ENCODE peak calls at places on chromosomes 13 and 19, in four cellular contexts. One of them, this sample, is unnamed.

GRCh38 chr19:54035215-54036178 is 28.2 kb downstream of the VSTM1 start:
- DNase-seq in K562: peak
- DNase-seq in HepG2: no peak
- DNase-seq in GM12878: no peak
- DNase-seq in this sample: no peak

GRCh38 chr13:48234652-48235099 is 1.7 kb downstream of the ITM2B start:
- DNase-seq in K562: no peak
- DNase-seq in HepG2: no peak
- DNase-seq in GM12878: no peak
- DNase-seq in this sample: no peak

GRCh38 chr19:43847246-43847645 is 20.1 kb downstream of the ZNF283 start:
- DNase-seq in K562: no peak
- DNase-seq in HepG2: no peak
- DNase-seq in GM12878: no peak
- DNase-seq in this sample: no peak

GRCh38 chr13:71851541-71851940 is 15.5 kb downstream of the DACH1 start:
- DNase-seq in K562: no peak
- DNase-seq in HepG2: no peak
- DNase-seq in GM12878: no peak
- DNase-seq in this sample: no peak

GRCh38 chr13:40059540-40060232 is 404.2 kb downstream of the COG6 start:
- DNase-seq in K562: no peak
- DNase-seq in HepG2: no peak
- DNase-seq in GM12878: peak
- DNase-seq in this sample: no peak

GRCh38 chr19:41398603-41399002 is 985 bp downstream of the BCKDHA start:
- DNase-seq in K562: no peak
- DNase-seq in HepG2: no peak
- DNase-seq in GM12878: no peak
- DNase-seq in this sample: no peak

GRCh38 chr19:3672575-3672948 is 27.7 kb downstream of the PIP5K1C start:
- DNase-seq in K562: no peak
- DNase-seq in HepG2: no peak
- DNase-seq in GM12878: no peak
- DNase-seq in this sample: no peak

GRCh38 chr19:2494447-2495129 is 18.7 kb downstream of the GADD45B start:
- DNase-seq in K562: peak
- DNase-seq in HepG2: no peak
- DNase-seq in GM12878: no peak
- DNase-seq in this sample: no peak

GRCh38 chr19:51547397-51548212 is 16.1 kb upstream of the SIGLEC6 start:
- DNase-seq in K562: peak
- DNase-seq in HepG2: no peak
- DNase-seq in GM12878: no peak
- DNase-seq in this sample: no peak

GRCh38 chr19:4052114-4052992 is 14.3 kb downstream of the ZBTB7A start:
- DNase-seq in K562: no peak
- DNase-seq in HepG2: peak
- DNase-seq in GM12878: no peak
- DNase-seq in this sample: no peak

GRCh38 chr13:29362849-29363604 is 232.5 kb downstream of the SLC7A1 start:
- DNase-seq in K562: peak
- DNase-seq in HepG2: peak
- DNase-seq in GM12878: peak
- DNase-seq in this sample: peak

GRCh38 chr13:76523740-76524382 is 362.3 kb downstream of the KCTD12 start:
- DNase-seq in K562: no peak
- DNase-seq in HepG2: no peak
- DNase-seq in GM12878: no peak
- DNase-seq in this sample: no peak

GRCh38 chr19:53463263-53463662 is 4.3 kb upstream of the ZNF813 start:
- DNase-seq in K562: peak
- DNase-seq in HepG2: no peak
- DNase-seq in GM12878: no peak
- DNase-seq in this sample: peak

GRCh38 chr13:25171517-25172302 is at the start of gene AMER2:
- DNase-seq in K562: no peak
- DNase-seq in HepG2: no peak
- DNase-seq in GM12878: no peak
- DNase-seq in this sample: peak

GRCh38 chr13:27076411-27076810 is 95.2 kb downstream of the USP12 start:
- DNase-seq in K562: no peak
- DNase-seq in HepG2: no peak
- DNase-seq in GM12878: no peak
- DNase-seq in this sample: no peak

GRCh38 chr19:19540707-19541515 is 2.8 kb downstream of the CILP2 start:
- DNase-seq in K562: peak
- DNase-seq in HepG2: no peak
- DNase-seq in GM12878: no peak
- DNase-seq in this sample: peak

GRCh38 chr13:53045110-53045509 is 16.5 kb downstream of the OLFM4 start:
- DNase-seq in K562: no peak
- DNase-seq in HepG2: no peak
- DNase-seq in GM12878: no peak
- DNase-seq in this sample: no peak

GRCh38 chr13:75633285-75633684 is 2.8 kb upstream of the LMO7 start:
- DNase-seq in K562: no peak
- DNase-seq in HepG2: peak
- DNase-seq in GM12878: no peak
- DNase-seq in this sample: no peak

GRCh38 chr19:18904334-18905057 is 8.5 kb upstream of the CERS1 start:
- DNase-seq in K562: no peak
- DNase-seq in HepG2: no peak
- DNase-seq in GM12878: no peak
- DNase-seq in this sample: no peak

GRCh38 chr19:43789029-43789428 is 8.3 kb upstream of the KCNN4 start:
- DNase-seq in K562: no peak
- DNase-seq in HepG2: no peak
- DNase-seq in GM12878: no peak
- DNase-seq in this sample: peak

GRCh38 chr19:49423985-49424303 is 703 bp upstream of the PTH2 start:
- DNase-seq in K562: no peak
- DNase-seq in HepG2: no peak
- DNase-seq in GM12878: no peak
- DNase-seq in this sample: no peak

GRCh38 chr19:18610245-18610555 is 2.5 kb upstream of the TMEM59L start:
- DNase-seq in K562: no peak
- DNase-seq in HepG2: no peak
- DNase-seq in GM12878: no peak
- DNase-seq in this sample: no peak

GRCh38 chr19:16883518-16883917 is 5.3 kb upstream of the F2RL3 start:
- DNase-seq in K562: no peak
- DNase-seq in HepG2: no peak
- DNase-seq in GM12878: no peak
- DNase-seq in this sample: no peak

GRCh38 chr19:51101171-51101865 is 6.9 kb downstream of the CTU1 start:
- DNase-seq in K562: no peak
- DNase-seq in HepG2: no peak
- DNase-seq in GM12878: no peak
- DNase-seq in this sample: no peak

DNA sequence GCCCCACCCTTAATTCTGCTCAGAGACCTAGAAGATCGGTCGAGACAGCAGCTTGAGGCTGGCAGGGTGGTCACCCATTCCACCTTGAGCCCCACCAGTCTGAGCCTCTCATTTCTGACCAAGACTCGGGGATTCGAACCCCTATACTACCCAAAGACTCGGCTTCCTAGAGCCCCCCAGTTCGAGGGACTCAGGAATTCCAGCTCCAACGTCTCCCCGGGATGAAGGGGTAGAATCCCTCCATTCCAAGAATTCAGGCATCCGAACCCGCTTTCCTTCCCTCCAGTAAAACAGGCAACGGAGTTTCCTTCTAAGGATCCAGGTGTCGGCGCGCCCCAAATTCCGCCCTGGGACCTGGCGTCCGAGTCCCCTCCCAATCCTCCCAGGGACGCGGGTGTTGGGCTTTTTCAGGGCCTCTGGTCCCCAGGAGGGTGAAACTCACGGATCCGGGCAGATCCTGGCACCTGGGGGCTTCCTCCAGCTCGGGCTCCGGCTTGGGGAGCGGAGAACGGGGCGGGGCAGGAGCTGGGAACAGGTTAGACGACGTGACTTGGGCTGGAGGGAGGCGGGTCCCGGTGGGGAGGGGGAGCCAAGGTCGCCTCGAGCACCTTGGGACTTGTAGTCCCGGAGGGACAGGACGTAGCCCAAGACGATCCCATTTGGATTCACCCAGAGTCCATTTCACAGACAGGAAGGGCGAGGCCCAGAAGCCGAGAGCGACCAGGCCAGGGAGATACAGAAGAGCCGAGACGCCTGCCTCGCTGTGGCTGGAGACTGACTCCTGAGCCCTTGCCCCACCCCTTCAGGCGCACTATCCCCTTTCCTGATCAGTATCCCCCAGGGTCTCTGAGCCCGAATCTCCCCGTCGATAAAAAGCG is at the start of gene PPP1R13L:
- DNase-seq in K562: peak
- DNase-seq in HepG2: peak
- DNase-seq in GM12878: peak
- DNase-seq in this sample: peak
- TF ChIP-seq ETV6 in K562: no peak
- TF ChIP-seq ETV6 in HepG2: no peak
- TF ChIP-seq ETV6 in GM12878: no peak
- TF ChIP-seq ETV6 in this sample: no peak

GRCh38 chr19:33374406-33374703 is 846 bp downstream of the CEBPG start:
- DNase-seq in K562: no peak
- DNase-seq in HepG2: no peak
- DNase-seq in GM12878: no peak
- DNase-seq in this sample: no peak

GRCh38 chr19:33376423-33376822 is 2.9 kb downstream of the CEBPG start:
- DNase-seq in K562: no peak
- DNase-seq in HepG2: peak
- DNase-seq in GM12878: no peak
- DNase-seq in this sample: no peak

GRCh38 chr19:33376931-33377557 is 3.5 kb downstream of the CEBPG start:
- DNase-seq in K562: no peak
- DNase-seq in HepG2: no peak
- DNase-seq in GM12878: no peak
- DNase-seq in this sample: no peak

GRCh38 chr19:33375156-33375744 is 1.7 kb downstream of the CEBPG start:
- DNase-seq in K562: no peak
- DNase-seq in HepG2: no peak
- DNase-seq in GM12878: no peak
- DNase-seq in this sample: no peak

GRCh38 chr19:33375760-33376159 is 2.3 kb downstream of the CEBPG start:
- DNase-seq in K562: no peak
- DNase-seq in HepG2: peak
- DNase-seq in GM12878: no peak
- DNase-seq in this sample: no peak
- TF ChIP-seq ETV6 in K562: no peak
- TF ChIP-seq ETV6 in HepG2: no peak
- TF ChIP-seq ETV6 in GM12878: no peak
- TF ChIP-seq ETV6 in this sample: no peak

GRCh38 chr13:91313103-91313502 is 34.4 kb upstream of the MIR17HG start:
- DNase-seq in K562: no peak
- DNase-seq in HepG2: peak
- DNase-seq in GM12878: no peak
- DNase-seq in this sample: no peak
- TF ChIP-seq ETV6 in K562: no peak
- TF ChIP-seq ETV6 in HepG2: no peak
- TF ChIP-seq ETV6 in GM12878: no peak
- TF ChIP-seq ETV6 in this sample: no peak

GRCh38 chr13:114080739-114081561 is 51.5 kb downstream of the RASA3 start:
- DNase-seq in K562: no peak
- DNase-seq in HepG2: no peak
- DNase-seq in GM12878: no peak
- DNase-seq in this sample: peak
- TF ChIP-seq ETV6 in K562: no peak
- TF ChIP-seq ETV6 in HepG2: no peak
- TF ChIP-seq ETV6 in GM12878: no peak
- TF ChIP-seq ETV6 in this sample: no peak

DNA sequence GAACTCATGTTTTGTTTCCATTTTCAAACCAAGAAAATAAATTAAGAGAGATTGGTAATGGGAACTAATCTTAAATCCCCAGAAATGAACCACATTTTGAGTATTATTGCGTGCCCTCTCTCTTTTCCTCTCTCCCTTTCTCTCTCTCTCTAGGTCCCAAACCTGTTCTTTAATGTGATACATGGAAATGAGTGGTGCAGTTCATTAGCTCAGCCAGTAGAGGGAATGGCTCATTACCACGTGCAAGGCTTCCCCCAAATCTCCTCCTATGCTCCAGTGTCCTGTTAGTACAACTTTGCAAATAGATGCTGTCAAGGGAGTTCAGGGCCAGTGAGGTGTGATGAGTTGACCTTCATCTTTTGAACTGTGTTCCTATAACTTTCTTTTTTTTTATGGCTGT is 178.4 kb downstream of the FGF9 start:
- DNase-seq in K562: peak
- DNase-seq in HepG2: peak
- DNase-seq in GM12878: peak
- DNase-seq in this sample: no peak
- TF ChIP-seq ETV6 in K562: no peak
- TF ChIP-seq ETV6 in HepG2: no peak
- TF ChIP-seq ETV6 in GM12878: no peak
- TF ChIP-seq ETV6 in this sample: no peak

GRCh38 chr19:30696514-30696913 is 324.3 kb downstream of the ZNF536 start:
- DNase-seq in K562: peak
- DNase-seq in HepG2: no peak
- DNase-seq in GM12878: no peak
- DNase-seq in this sample: peak
- TF ChIP-seq ETV6 in K562: no peak
- TF ChIP-seq ETV6 in HepG2: no peak
- TF ChIP-seq ETV6 in GM12878: no peak
- TF ChIP-seq ETV6 in this sample: no peak

GRCh38 chr13:112637017-112637801 is 49.3 kb upstream of the TUBGCP3 start:
- DNase-seq in K562: no peak
- DNase-seq in HepG2: no peak
- DNase-seq in GM12878: no peak
- DNase-seq in this sample: no peak

GRCh38 chr13:112638157-112638750 is 50.3 kb upstream of the TUBGCP3 start:
- DNase-seq in K562: no peak
- DNase-seq in HepG2: no peak
- DNase-seq in GM12878: no peak
- DNase-seq in this sample: no peak

GRCh38 chr13:112634102-112634501 is 46.1 kb upstream of the TUBGCP3 start:
- DNase-seq in K562: peak
- DNase-seq in HepG2: no peak
- DNase-seq in GM12878: no peak
- DNase-seq in this sample: no peak

GRCh38 chr13:112635323-112635722 is 47.4 kb upstream of the TUBGCP3 start:
- DNase-seq in K562: no peak
- DNase-seq in HepG2: no peak
- DNase-seq in GM12878: no peak
- DNase-seq in this sample: no peak

DNA sequence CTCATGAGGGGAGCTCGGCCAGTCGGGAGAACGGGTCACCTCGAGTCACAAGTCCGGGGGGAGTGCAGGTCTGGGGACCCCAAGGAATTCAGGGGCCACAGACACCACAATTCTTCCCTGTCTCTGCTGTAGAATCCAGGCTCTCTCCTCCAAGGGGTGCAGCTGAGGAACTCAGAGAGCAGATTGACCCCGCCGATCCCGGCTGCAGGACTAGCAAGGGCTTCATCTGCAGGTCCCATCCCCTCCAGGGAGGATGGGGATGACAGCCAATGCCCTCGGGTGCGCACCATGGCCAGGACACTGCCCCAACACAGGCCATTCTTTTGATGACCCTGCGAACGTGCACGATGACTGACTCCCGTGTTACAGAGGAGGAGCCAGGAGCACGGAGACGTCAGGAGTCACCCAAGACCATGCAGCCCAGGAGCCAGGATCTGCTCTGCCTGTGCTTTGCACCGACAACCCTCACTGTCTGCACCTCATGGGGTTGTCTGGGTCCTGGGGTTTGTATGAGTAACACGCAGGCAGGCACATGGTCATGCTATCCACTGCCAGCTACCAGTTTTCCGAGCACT is 48.5 kb upstream of the TUBGCP3 start:
- DNase-seq in K562: no peak
- DNase-seq in HepG2: no peak
- DNase-seq in GM12878: no peak
- DNase-seq in this sample: no peak
- TF ChIP-seq ETV6 in K562: no peak
- TF ChIP-seq ETV6 in HepG2: no peak
- TF ChIP-seq ETV6 in GM12878: no peak
- TF ChIP-seq ETV6 in this sample: no peak